ENCODE peak calls at places on chromosomes 12 and 14, in ten cellular contexts. W is HS-27A; Y is amniotic stem cell; H is hypothalamus; B is AG09309; Z is NCI-H1417; R is activated naive CD4-positive, alpha-beta T cell treated with anti-CD3 and anti-CD28 coated beads, Interleukin-2, amount 10 ng/mL, durations not matched to agents 7 days and 5 days; E is stimulated activated CD4-positive, alpha-beta T cell treated with anti-CD3 and anti-CD28 coated beads, Interleukin-4, amount 100 ng/mL, for 24 hours; X is NCI-H2081; M is NCI-H510A treated with DMSO at 0.1 percent for 48 hours. O is an unnamed sample.

GRCh38 chr12:113259499-113259953 is 38.3 kb downstream of the TPCN1 start:
- DNase-seq in Z (peak; percentile 21), H (peak; percentile 67), E (no peak), R (no peak), W (no peak), M (peak; percentile 64), X (peak; percentile 37), B (no peak), Y (no peak), O (no peak)

GRCh38 chr14:58738876-58739275 is 101.1 kb downstream of the DACT1 start:
- DNase-seq in W (no peak), R (no peak), B (no peak), M (no peak), Z (no peak), H (no peak), Y (no peak), E (no peak), X (no peak), O (no peak)

GRCh38 chr14:40447032-40447431 is 1014.8 kb upstream of the FBXO33 start:
- DNase-seq in E (no peak), X (no peak), H (no peak), Z (peak; percentile 17), W (no peak), M (peak; percentile 69), Y (no peak), R (no peak), B (no peak), O (no peak)

GRCh38 chr12:93100610-93101009 is 171.5 kb upstream of the EEA1 start:
- DNase-seq in E (no peak), W (no peak), Z (no peak), X (no peak), Y (no peak), M (no peak), H (no peak), B (no peak), R (no peak), O (no peak)

GRCh38 chr12:101855364-101855884 is 22.0 kb upstream of the DRAM1 start:
- DNase-seq in M (no peak), E (no peak), R (no peak), B (no peak), Y (no peak), W (no peak), H (no peak), X (no peak), Z (no peak), O (no peak)

GRCh38 chr12:32612658-32613614 is 66.2 kb upstream of the DNM1L start:
- DNase-seq in E (no peak), Y (no peak), H (no peak), B (no peak), Z (no peak), M (no peak), X (no peak), W (no peak), R (no peak), O (no peak)

GRCh38 chr12:11765817-11766794 is 116.6 kb downstream of the ETV6 start:
- DNase-seq in Z (no peak), Y (no peak), B (no peak), W (no peak), E (peak; percentile 83), R (peak; percentile 51), H (no peak), X (no peak), M (no peak), O (no peak)

GRCh38 chr14:70113211-70113610 is 75.5 kb downstream of the SLC8A3 start:
- DNase-seq in Z (no peak), X (no peak), R (no peak), B (no peak), W (no peak), H (no peak), M (no peak), E (no peak), Y (no peak), O (no peak)

GRCh38 chr14:52701223-52701622 is 5.8 kb upstream of the PSMC6 start:
- DNase-seq in M (no peak), B (no peak), R (no peak), Z (no peak), H (no peak), Y (no peak), E (no peak), W (no peak), X (no peak), O (no peak)

GRCh38 chr14:67411820-67412421 is at the start of gene PLEK2:
- DNase-seq in R (peak; percentile 54), B (no peak), W (no peak), E (peak; percentile 42), Y (no peak), M (peak; percentile 37), X (peak; percentile 74), Z (peak; percentile 18), H (no peak), O (peak; percentile 30)

GRCh38 chr14:47154276-47154797 is 502.8 kb upstream of the RPL10L start:
- DNase-seq in E (no peak), X (no peak), B (no peak), H (no peak), R (no peak), Y (no peak), M (no peak), W (no peak), Z (no peak), O (no peak)

GRCh38 chr14:74261288-74261687 is 22.0 kb downstream of the VSX2 start:
- DNase-seq in W (no peak), Z (no peak), X (no peak), Y (no peak), M (no peak), R (no peak), B (no peak), H (no peak), E (no peak), O (no peak)

GRCh38 chr14:24425704-24426103 is 3.8 kb downstream of the CBLN3 start:
- DNase-seq in X (no peak), W (peak; percentile 51), B (peak; percentile 61), M (no peak), H (no peak), R (no peak), Y (peak; percentile 43), E (no peak), Z (no peak), O (no peak)

GRCh38 chr12:94689002-94689645 is 38.8 kb upstream of the TMCC3 start:
- DNase-seq in W (no peak), E (no peak), M (no peak), Z (no peak), B (no peak), X (no peak), H (no peak), Y (no peak), R (no peak), O (no peak)

GRCh38 chr12:30769802-30770201 is 15.1 kb upstream of the CAPRIN2 start:
- DNase-seq in E (no peak), Z (no peak), H (no peak), B (no peak), X (no peak), R (no peak), M (no peak), W (no peak), Y (no peak), O (no peak)

GRCh38 chr14:61264022-61264571 is 17.0 kb downstream of the TMEM30B start:
- DNase-seq in M (peak; percentile 25), X (no peak), H (no peak), R (no peak), W (no peak), Z (peak; percentile 36), B (no peak), E (no peak), Y (no peak), O (no peak)

GRCh38 chr12:105378821-105379400 is 48.4 kb downstream of the C12orf75 start:
- DNase-seq in Y (no peak), M (no peak), Z (no peak), B (no peak), H (no peak), W (no peak), R (no peak), E (no peak), X (peak; percentile 20), O (peak; percentile 7)

GRCh38 chr12:124550123-124551089 is 17.0 kb downstream of the NCOR2 start:
- DNase-seq in R (no peak), Z (no peak), X (no peak), W (no peak), E (no peak), B (no peak), M (no peak), H (no peak), Y (no peak), O (no peak)

GRCh38 chr14:32370720-32371119 is 41.6 kb downstream of the AKAP6 start:
- DNase-seq in H (no peak), E (no peak), R (no peak), Z (no peak), W (peak; percentile 45), B (peak; percentile 56), Y (peak; percentile 30), X (no peak), M (no peak), O (no peak)

GRCh38 chr12:120155072-120155471 is 38.5 kb upstream of the RAB35 start:
- DNase-seq in M (no peak), B (no peak), H (no peak), X (no peak), R (no peak), E (no peak), W (no peak), Y (no peak), Z (no peak), O (no peak)

GRCh38 chr12:48302161-48302896 is 48.4 kb downstream of the ZNF641 start:
- DNase-seq in Y (no peak), Z (no peak), E (no peak), B (no peak), M (no peak), W (no peak), R (no peak), H (no peak), X (no peak), O (no peak)

GRCh38 chr12:125121095-125121494 is 55.9 kb downstream of the AACS start:
- DNase-seq in M (no peak), R (no peak), H (no peak), X (no peak), W (no peak), B (no peak), Z (no peak), Y (no peak), E (no peak), O (no peak)

GRCh38 chr14:100587763-100588411 is 670 bp upstream of the BEGAIN start:
- DNase-seq in M (no peak), B (no peak), R (peak; percentile 20), Y (no peak), H (no peak), X (no peak), E (no peak), Z (no peak), W (no peak), O (peak; percentile 53)

GRCh38 chr14:91415794-91416743 is 1.6 kb downstream of the CCDC88C start:
- DNase-seq in B (no peak), Y (no peak), M (peak; percentile 84), X (no peak), W (no peak), E (peak; percentile 71), H (no peak), Z (peak; percentile 70), R (peak; percentile 84), O (peak; percentile 33)

GRCh38 chr12:85519163-85519562 is 239.1 kb downstream of the ALX1 start:
- DNase-seq in E (no peak), M (no peak), W (no peak), Z (no peak), X (no peak), B (no peak), H (no peak), R (no peak), Y (no peak), O (no peak)

GRCh38 chr12:99370742-99371141 is 276.8 kb upstream of the GARIN6 start:
- DNase-seq in E (no peak), Y (no peak), R (no peak), Z (no peak), M (no peak), W (no peak), H (no peak), B (no peak), X (no peak), O (no peak)

GRCh38 chr12:14771651-14772137 is 31.6 kb downstream of the WBP11 start:
- DNase-seq in R (peak; percentile 58), M (peak; percentile 7), W (no peak), B (no peak), H (no peak), Z (no peak), Y (no peak), E (peak; percentile 30), X (no peak), O (no peak)

GRCh38 chr12:1977588-1977987 is 26.7 kb downstream of the DCP1B start:
- DNase-seq in H (no peak), B (no peak), X (no peak), M (no peak), R (no peak), Z (no peak), W (no peak), Y (no peak), E (no peak), O (no peak)